ENCODE peak calls at places on chromosomes 1 and 21, in seven cellular contexts. B is neuronal stem cell, S is mesendoderm, T is H1, N is IMR-90, Z is trophoblast cell, P is mesenchymal stem cell. I is an unnamed sample.

GRCh38 chr1:110433803-110434202 is 17.1 kb upstream of the PROK1 start:
- DNase-seq in B (peak), N (peak), S (peak), P (peak), T (peak), Z (peak), I (peak)

GRCh38 chr1:233791750-233792149 is 112.7 kb upstream of the SLC35F3 start:
- DNase-seq in N (no peak), T (no peak), Z (no peak), B (no peak), S (no peak), P (no peak), I (no peak)

GRCh38 chr1:208243522-208243850 is 698 bp downstream of the PLXNA2 start:
- DNase-seq in P (no peak), T (no peak), N (no peak), S (no peak), Z (peak), B (no peak), I (no peak)

GRCh38 chr1:81179239-81179638 is 621.5 kb upstream of the ADGRL2 start:
- DNase-seq in T (no peak), Z (peak), N (peak), P (peak), S (no peak), B (no peak), I (no peak)

GRCh38 chr1:208240698-208241355 is 3.4 kb downstream of the PLXNA2 start:
- DNase-seq in S (no peak), Z (no peak), T (no peak), P (no peak), B (no peak), N (no peak), I (no peak)

GRCh38 chr21:46297311-46298082 is 11.4 kb downstream of the YBEY start:
- DNase-seq in T (no peak), N (no peak), S (peak), Z (no peak), P (no peak), B (no peak), I (no peak)

GRCh38 chr1:64220241-64220640 is 16.8 kb downstream of the UBE2U start:
- DNase-seq in B (no peak), S (no peak), T (no peak), P (no peak), N (no peak), Z (peak), I (no peak)

GRCh38 chr1:54604051-54604450 is 19.3 kb downstream of the FAM151A start:
- DNase-seq in T (no peak), P (no peak), S (no peak), Z (no peak), N (no peak), B (no peak), I (no peak)

GRCh38 chr1:147496571-147496970 is 44.7 kb upstream of the BCL9 start:
- DNase-seq in P (peak), B (no peak), Z (peak), T (no peak), S (peak), N (peak), I (peak)

GRCh38 chr1:67792756-67793475 is 40.4 kb downstream of the GNG12 start:
- DNase-seq in B (no peak), N (peak), Z (no peak), S (no peak), P (no peak), T (no peak), I (no peak)

GRCh38 chr1:101284021-101284420 is 47.2 kb downstream of the S1PR1 start:
- DNase-seq in P (no peak), B (no peak), T (no peak), Z (no peak), S (no peak), N (no peak), I (no peak)

GRCh38 chr1:41516168-41516961 is 31.9 kb upstream of the EDN2 start:
- DNase-seq in N (peak), P (peak), Z (peak), T (peak), S (peak), B (peak), I (peak)

GRCh38 chr1:232622378-232622777 is 7.6 kb downstream of the SIPA1L2 start:
- DNase-seq in T (no peak), B (no peak), Z (no peak), P (no peak), N (no peak), S (no peak), I (no peak)

GRCh38 chr1:6466023-6466422 is at the start of gene TNFRSF25:
- DNase-seq in P (no peak), Z (no peak), B (no peak), S (peak), T (no peak), N (no peak), I (peak)

GRCh38 chr1:85584264-85584781 is 3.8 kb downstream of the CCN1 start:
- DNase-seq in B (peak), N (peak), S (peak), T (no peak), Z (peak), P (peak), I (no peak)

GRCh38 chr1:9601942-9602793 is 13.5 kb downstream of the TMEM201 start:
- DNase-seq in Z (no peak), S (no peak), T (no peak), B (no peak), P (no peak), N (no peak), I (no peak)

GRCh38 chr1:89085781-89086180 is 20.8 kb upstream of the GBP1 start:
- DNase-seq in B (peak), P (peak), T (no peak), Z (peak), S (peak), N (peak), I (no peak)

GRCh38 chr1:97145321-97145956 is 423.9 kb downstream of the PTBP2 start:
- DNase-seq in S (no peak), P (no peak), N (peak), Z (no peak), T (no peak), B (peak), I (no peak)

GRCh38 chr1:3599286-3599811 is 12.0 kb downstream of the MEGF6 start:
- DNase-seq in N (no peak), Z (no peak), S (no peak), T (no peak), P (no peak), B (no peak), I (no peak)

GRCh38 chr1:208499601-208500000 is 255.4 kb upstream of the PLXNA2 start:
- DNase-seq in N (no peak), B (no peak), Z (no peak), P (no peak), S (no peak), T (no peak), I (no peak)

GRCh38 chr1:188782220-188782841 is 1695.3 kb downstream of the BRINP3 start:
- DNase-seq in Z (peak), T (peak), B (peak), S (peak), P (peak), N (peak), I (peak)

GRCh38 chr1:161981126-161981525 is 42.5 kb downstream of the OLFML2B start:
- DNase-seq in N (no peak), S (no peak), B (no peak), T (no peak), P (no peak), Z (no peak), I (no peak)

GRCh38 chr1:95793893-95794292 is 559.9 kb downstream of the RWDD3 start:
- DNase-seq in S (peak), T (peak), Z (peak), N (no peak), B (no peak), P (no peak), I (peak)

GRCh38 chr1:96409087-96409486 is 312.5 kb upstream of the PTBP2 start:
- DNase-seq in T (no peak), S (no peak), P (no peak), Z (no peak), N (no peak), B (no peak), I (no peak)

GRCh38 chr1:52825868-52826267 is 16.7 kb upstream of the ZYG11A start:
- DNase-seq in N (peak), B (no peak), Z (peak), T (no peak), S (no peak), P (peak), I (no peak)

GRCh38 chr1:248268178-248268577 is 9.6 kb downstream of the OR2T33 start:
- DNase-seq in T (no peak), N (no peak), S (no peak), B (no peak), P (no peak), Z (no peak), I (no peak)

GRCh38 chr1:186154651-186155050 is 220.4 kb downstream of the TPR start:
- DNase-seq in B (no peak), P (no peak), Z (peak), T (no peak), N (no peak), S (no peak), I (no peak)

GRCh38 chr1:231619257-231619634 is 7.3 kb upstream of the DISC1 start:
- DNase-seq in Z (no peak), P (no peak), T (no peak), N (no peak), S (no peak), B (no peak), I (no peak)
- H4K8ac ChIP-seq in Z (no peak), P (no peak), T (no peak), N (no peak), S (no peak), B (no peak), I (no peak)

DNA sequence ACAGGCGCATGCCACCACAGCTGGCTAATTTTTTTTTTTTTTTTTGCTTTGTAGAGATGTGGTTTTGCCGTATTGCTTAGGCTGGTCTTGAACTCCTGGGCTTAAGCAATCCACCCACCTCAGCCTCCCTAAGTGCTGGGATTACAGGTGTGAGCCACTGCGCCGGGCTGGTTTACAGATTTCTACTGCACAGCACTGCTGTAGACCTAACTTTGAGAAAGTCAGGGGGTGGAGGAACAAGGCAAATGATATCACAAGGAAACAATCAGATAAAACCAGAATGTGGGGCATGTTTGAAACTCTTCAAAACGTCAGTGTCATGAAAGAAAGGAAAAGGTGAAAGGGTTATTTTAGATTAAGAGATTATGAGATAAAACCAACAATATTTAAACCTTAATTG is 45.3 kb downstream of the URB2 start:
- DNase-seq in N (no peak), S (no peak), P (no peak), T (no peak), Z (no peak), B (no peak), I (no peak)
- H4K8ac ChIP-seq in N (no peak), S (no peak), P (no peak), T (no peak), Z (no peak), B (no peak), I (no peak)

GRCh38 chr21:43631411-43632107 is 27.7 kb downstream of the HSF2BP start:
- DNase-seq in S (no peak), P (no peak), N (no peak), Z (no peak), B (no peak), T (no peak), I (no peak)

GRCh38 chr21:43637530-43637929 is 21.8 kb downstream of the HSF2BP start:
- DNase-seq in B (no peak), T (no peak), Z (no peak), S (no peak), P (no peak), N (no peak), I (no peak)

GRCh38 chr21:43632373-43632905 is 26.8 kb downstream of the HSF2BP start:
- DNase-seq in Z (no peak), T (no peak), B (no peak), P (no peak), S (no peak), N (no peak), I (no peak)

GRCh38 chr21:43639470-43640178 is 19.7 kb downstream of the HSF2BP start:
- DNase-seq in N (peak), S (no peak), B (no peak), P (peak), T (no peak), Z (peak), I (no peak)

DNA sequence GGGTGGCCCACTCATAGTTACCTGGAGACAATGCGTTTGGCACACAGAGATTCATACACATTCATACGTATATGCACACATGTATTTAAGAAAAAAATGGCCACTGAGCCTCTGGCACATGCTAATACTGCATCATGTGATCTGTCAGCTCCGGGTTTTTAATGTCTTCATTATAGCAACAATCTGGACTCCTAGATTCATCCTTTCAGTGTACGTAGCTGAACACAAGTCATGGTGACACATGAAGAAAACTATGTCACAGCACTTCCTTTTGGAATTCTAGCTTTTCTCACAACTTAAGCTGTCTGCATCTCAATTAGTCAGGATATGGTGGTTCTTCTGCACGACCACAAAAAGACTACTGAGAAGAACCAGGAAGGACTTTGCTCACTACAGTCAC is 24.7 kb downstream of the HSF2BP start:
- DNase-seq in B (no peak), Z (peak), N (peak), T (no peak), S (no peak), P (peak), I (no peak)
- H4K8ac ChIP-seq in B (no peak), Z (no peak), N (no peak), T (no peak), S (no peak), P (no peak), I (no peak)

GRCh38 chr1:199463521-199464127 is 563.9 kb upstream of the NR5A2 start:
- DNase-seq in Z (peak), P (peak), S (peak), B (peak), T (no peak), N (peak), I (peak)
- H4K8ac ChIP-seq in Z (no peak), P (peak), S (no peak), B (no peak), T (no peak), N (no peak), I (no peak)